ENCODE peak calls at places on chromosomes 12 and 14, in four cellular contexts. N, R, S and E are unnamed samples.
A peak's percentile ranks its signal among the peaks of the same experiment; 100 is the strongest.

GRCh38 chr12:2115101-2115845 is 62.5 kb downstream of the CACNA1C start:
- DNase-seq in N (no peak), R (no peak), S (no peak), E (no peak)

GRCh38 chr12:54658306-54659264 is 10.4 kb upstream of the DCD start:
- DNase-seq in N (peak; percentile 62), R (peak; percentile 66), S (no peak), E (peak; percentile 38)

GRCh38 chr14:103284574-103285467 is 49.2 kb upstream of the EIF5 start:
- DNase-seq in N (peak; percentile 48), R (no peak), S (no peak), E (no peak)

GRCh38 chr14:84087986-84088531 is 1441.9 kb upstream of the FLRT2 start:
- DNase-seq in N (no peak), R (no peak), S (no peak), E (no peak)

GRCh38 chr12:121590476-121591143 is 9.8 kb upstream of the KDM2B start:
- DNase-seq in N (no peak), R (no peak), S (peak; percentile 74), E (no peak)

GRCh38 chr14:94081386-94081820 is 293 bp downstream of the IFI27L1 start:
- DNase-seq in N (no peak), R (no peak), S (no peak), E (no peak)

GRCh38 chr12:101230547-101230946 is 20.5 kb upstream of the SLC5A8 start:
- DNase-seq in N (no peak), R (no peak), S (no peak), E (no peak)

GRCh38 chr14:95516554-95517209 is at the start of gene SYNE3:
- DNase-seq in N (no peak), R (peak; percentile 90), S (no peak), E (peak; percentile 90)

GRCh38 chr14:96139879-96140278 is 64.8 kb upstream of the BDKRB2 start:
- DNase-seq in N (no peak), R (no peak), S (no peak), E (no peak)

GRCh38 chr12:57368349-57369095 is 62.3 kb downstream of the R3HDM2 start:
- DNase-seq in N (peak; percentile 97), R (no peak), S (no peak), E (no peak)
- TF ChIP-seq CHD2 in N (no peak), R (no peak), S (no peak), E (no peak)

GRCh38 chr12:124915249-124916236 is 1.1 kb upstream of the UBC start:
- DNase-seq in N (peak; percentile 86), R (peak; percentile 56), S (no peak), E (no peak)

GRCh38 chr12:124913474-124914391 is 717 bp downstream of the UBC start:
- DNase-seq in N (peak; percentile 94), R (peak; percentile 74), S (no peak), E (peak; percentile 64)

GRCh38 chr12:124916370-124917134 is 2.1 kb upstream of the UBC start:
- DNase-seq in N (peak; percentile 96), R (peak; percentile 20), S (no peak), E (no peak)

GRCh38 chr12:124917135-124917840 is 2.8 kb upstream of the UBC start:
- DNase-seq in N (peak; percentile 100), R (peak; percentile 77), S (peak; percentile 98), E (peak; percentile 83)

DNA sequence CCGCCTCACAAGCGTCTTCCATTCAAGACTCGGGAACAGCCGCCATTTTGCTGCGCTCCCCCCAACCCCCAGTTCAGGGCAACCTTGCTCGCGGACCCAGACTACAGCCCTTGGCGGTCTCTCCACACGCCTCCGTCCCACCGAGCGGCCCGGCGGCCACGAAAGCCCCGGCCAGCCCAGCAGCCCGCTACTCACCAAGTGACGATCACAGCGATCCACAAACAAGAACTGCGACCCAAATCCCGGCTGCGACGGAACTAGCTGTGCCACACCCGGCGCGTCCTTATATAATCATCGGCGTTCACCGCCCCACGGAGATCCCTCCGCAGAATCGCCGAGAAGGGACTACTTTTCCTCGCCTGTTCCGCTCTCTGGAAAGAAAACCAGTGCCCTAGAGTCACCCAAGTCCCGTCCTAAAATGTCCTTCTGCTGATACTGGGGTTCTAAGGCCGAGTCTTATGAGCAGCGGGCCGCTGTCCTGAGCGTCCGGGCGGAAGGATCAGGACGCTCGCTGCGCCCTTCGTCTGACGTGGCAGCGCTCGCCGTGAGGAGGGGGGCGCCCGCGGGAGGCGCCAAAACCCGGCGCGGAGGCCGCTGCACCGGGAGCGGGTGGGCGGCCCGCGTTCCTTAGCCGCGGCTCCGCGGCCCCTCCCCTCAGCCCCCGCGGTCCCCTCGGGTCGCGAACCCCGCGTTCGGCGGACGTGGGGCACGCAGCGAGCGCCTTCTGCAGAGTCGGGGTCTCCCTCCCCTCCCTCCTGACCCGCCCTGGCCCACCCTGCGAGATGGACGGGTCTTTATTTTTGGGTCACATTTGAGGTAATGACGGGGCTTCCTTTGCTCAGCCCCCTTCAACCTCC is at the start of gene UBC:
- DNase-seq in N (peak; percentile 97), R (peak; percentile 88), S (no peak), E (peak; percentile 93)
- TF ChIP-seq REST in N (peak; percentile 67), R (peak; percentile 61), S (peak; percentile 59), E (peak; percentile 62)

GRCh38 chr14:28875937-28876910 is 109.6 kb downstream of the FOXG1 start:
- DNase-seq in N (no peak), R (no peak), S (no peak), E (no peak)
- TF ChIP-seq RCOR1 in N (no peak), R (no peak), S (no peak), E (no peak)

DNA sequence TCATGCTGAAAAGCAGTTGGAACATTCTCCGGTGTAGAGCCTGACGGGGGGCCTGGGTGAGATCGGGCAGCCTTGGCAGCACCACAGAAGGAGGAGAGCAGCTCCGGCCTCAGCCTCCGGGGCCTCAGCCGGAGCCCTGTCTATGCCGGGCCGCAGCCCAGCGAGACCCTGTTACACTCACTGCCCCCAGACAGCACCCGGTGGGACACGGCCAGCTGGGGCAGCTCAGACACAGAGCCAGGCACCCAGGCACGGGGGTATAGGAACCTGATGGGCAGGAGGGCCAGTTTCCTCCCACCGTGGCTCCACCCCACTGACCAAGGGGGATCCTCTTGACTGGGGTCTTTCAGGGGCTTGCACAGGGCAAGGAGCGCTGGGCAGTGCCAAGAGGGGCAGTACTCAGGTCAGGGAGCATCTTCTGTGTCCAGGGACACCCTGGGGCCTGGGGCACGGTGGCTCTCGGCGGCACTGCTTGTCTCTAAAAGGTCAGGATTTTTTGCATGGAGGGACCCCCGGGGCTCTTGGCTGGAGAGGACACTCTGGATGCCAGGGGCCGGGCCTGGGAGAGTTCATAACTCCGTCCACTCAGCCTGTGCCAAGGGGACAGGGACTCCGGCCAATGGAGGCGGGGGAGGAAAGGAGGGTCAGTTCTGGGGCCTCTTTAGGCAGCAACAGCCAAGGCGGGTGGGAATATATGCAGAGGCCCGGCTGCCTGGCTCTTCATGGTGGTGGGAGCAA is 9.4 kb downstream of the INF2 start:
- DNase-seq in N (no peak), R (no peak), S (no peak), E (no peak)
- TF ChIP-seq CHD2 in N (no peak), R (no peak), S (no peak), E (no peak)

DNA sequence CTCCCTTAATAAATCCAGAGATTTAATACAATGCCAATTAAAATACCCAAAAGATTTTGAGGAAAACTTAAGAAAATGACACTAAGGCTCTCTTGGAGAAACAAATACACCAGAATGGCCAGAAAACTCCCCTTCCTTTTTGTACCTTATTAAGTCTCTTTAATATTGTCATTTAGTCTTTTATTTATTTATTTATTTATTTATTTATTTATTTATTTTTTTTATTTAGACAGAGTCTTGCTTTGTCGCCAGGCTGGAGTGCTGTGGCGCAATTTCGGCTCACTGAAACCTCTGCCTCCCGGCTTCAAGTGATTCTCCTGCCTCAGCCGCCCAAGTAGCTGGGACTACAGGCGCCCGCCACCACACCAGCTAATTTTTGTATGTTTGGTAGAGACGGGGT is 210.6 kb downstream of the DACT1 start:
- DNase-seq in N (no peak), R (no peak), S (no peak), E (no peak)
- TF ChIP-seq REST in N (no peak), R (no peak), S (no peak), E (no peak)

DNA sequence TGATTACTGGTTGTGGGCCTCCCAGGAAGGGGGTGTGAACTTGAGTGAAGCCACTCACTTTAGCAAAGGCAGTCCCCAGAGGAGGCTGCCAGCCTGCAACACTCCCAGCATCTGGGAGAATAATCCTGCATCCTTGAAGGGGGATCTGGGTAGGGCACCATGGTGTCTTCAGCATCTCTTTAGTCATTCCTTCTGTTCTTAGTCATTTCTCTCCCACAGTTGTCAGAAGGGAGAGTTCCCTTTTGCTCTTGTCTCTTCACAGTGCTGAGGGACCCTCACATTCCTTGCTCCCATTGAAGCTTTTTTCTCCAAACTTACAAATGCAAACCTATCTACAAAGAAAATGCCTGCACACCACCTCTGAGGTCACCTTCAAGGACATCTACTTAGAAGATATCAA is 48.1 kb upstream of the CIT start:
- DNase-seq in N (no peak), R (no peak), S (no peak), E (no peak)
- TF ChIP-seq RCOR1 in N (no peak), R (no peak), S (no peak), E (no peak)

DNA sequence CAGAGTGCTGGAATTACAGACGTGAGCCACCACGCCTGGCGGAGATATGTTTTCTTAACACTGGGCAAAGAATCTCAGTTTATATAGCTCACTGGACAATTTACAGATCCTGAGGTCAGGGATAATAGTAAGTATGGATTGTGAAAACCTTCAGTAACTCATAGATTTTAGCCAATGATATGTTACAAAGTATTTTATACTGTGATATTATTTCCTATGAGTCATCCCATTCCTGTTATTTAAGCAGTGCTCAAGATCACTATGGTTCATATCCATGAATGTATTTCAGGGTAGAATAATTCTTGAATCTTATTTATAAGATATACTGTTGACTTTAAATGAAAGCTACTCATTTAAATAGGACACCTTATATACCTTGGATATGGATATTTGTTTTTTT is 107.2 kb downstream of the RAD51B start:
- DNase-seq in N (no peak), R (no peak), S (no peak), E (no peak)
- TF ChIP-seq CHD2 in N (no peak), R (no peak), S (no peak), E (no peak)

GRCh38 chr12:67921286-67921685 is 68.0 kb upstream of the IFNG-AS1 start:
- DNase-seq in N (no peak), R (no peak), S (no peak), E (no peak)
- TF ChIP-seq REST in N (no peak), R (no peak), S (no peak), E (no peak)

DNA sequence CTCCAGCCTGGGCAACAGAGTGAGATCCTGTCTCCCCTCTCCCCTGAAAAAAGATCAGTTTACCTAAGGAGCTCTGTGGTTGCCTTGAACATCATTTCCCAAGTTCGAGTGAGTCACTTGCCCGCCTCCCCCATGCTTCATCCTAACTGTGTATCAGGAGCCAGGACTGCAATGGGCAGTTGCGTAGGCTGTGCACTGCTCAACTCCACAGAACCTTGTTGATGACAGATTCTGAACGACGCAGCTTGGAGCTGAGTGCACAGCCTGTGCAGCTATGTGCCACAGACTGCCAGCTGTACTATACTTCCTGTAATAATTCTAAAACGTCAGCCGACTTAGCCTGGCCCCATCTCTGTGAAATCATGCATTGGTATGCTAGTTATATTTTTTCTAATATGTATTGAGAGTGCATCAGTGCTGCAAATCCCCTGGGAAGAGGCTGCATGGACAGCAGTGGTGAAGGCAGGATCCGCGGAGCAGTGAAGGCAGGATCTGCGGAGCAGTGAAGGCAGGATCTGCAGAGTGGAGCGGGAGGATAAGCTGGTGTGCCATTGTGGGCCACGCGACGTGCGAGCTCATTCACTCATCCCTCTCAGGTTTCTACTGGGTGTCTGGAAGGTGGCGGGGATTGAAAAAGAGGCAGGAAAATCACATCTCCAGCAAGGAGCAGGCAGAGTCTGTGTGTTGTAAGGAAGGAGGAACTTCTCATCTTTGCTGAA is 80.8 kb downstream of the GALNT9 start:
- DNase-seq in N (no peak), R (no peak), S (no peak), E (no peak)
- TF ChIP-seq RCOR1 in N (no peak), R (no peak), S (no peak), E (no peak)

GRCh38 chr12:25200703-25201102 is 5.7 kb downstream of the ETFRF1 start:
- DNase-seq in N (no peak), R (no peak), S (no peak), E (no peak)
- TF ChIP-seq CHD2 in N (no peak), R (no peak), S (no peak), E (no peak)